ENCODE peak calls at places on chromosomes 16 and 17, in seven cellular contexts. N is GM12878, Q is HCT116, S is K562, R is SK-N-SH, L is HepG2, A is H1. G is an unnamed sample.
A peak's percentile ranks its signal among the peaks of the same experiment; 100 is the strongest.

GRCh38 chr16:35255816-35256215 is 1796.4 kb downstream of the TP53TG3F start:
- DNase-seq in N (no peak), Q (no peak), S (no peak), R (no peak), L (no peak), A (no peak), G (no peak)

GRCh38 chr16:56107944-56108583 is 83.2 kb upstream of the GNAO1 start:
- DNase-seq in N (no peak), Q (no peak), S (no peak), R (no peak), L (no peak), A (no peak), G (no peak)

GRCh38 chr17:11293480-11293879 is 52.5 kb downstream of the SHISA6 start:
- DNase-seq in N (no peak), Q (no peak), S (no peak), R (no peak), L (no peak), A (peak; percentile 20), G (no peak)

GRCh38 chr17:2064980-2065785 is 10.3 kb downstream of the HIC1 start:
- DNase-seq in N (no peak), Q (no peak), S (peak; percentile 60), R (peak; percentile 66), L (no peak), A (peak; percentile 89), G (no peak)

GRCh38 chr16:15924996-15925395 is 24.4 kb upstream of the ABCC1 start:
- DNase-seq in N (no peak), Q (no peak), S (no peak), R (no peak), L (no peak), A (no peak), G (no peak)

GRCh38 chr17:41917957-41918391 is 777 bp downstream of the ACLY start:
- DNase-seq in N (no peak), Q (no peak), S (peak; percentile 69), R (peak; percentile 78), L (no peak), A (peak; percentile 51), G (peak; percentile 37)

GRCh38 chr17:2056221-2057129 is 1.6 kb downstream of the HIC1 start:
- DNase-seq in N (no peak), Q (no peak), S (no peak), R (no peak), L (no peak), A (peak; percentile 68), G (no peak)

GRCh38 chr17:80297996-80298560 is 37.4 kb downstream of the RNF213 start:
- DNase-seq in N (no peak), Q (no peak), S (no peak), R (no peak), L (no peak), A (no peak), G (no peak)

GRCh38 chr17:40323731-40324650 is 15.0 kb downstream of the RARA start:
- DNase-seq in N (no peak), Q (no peak), S (no peak), R (no peak), L (no peak), A (no peak), G (peak; percentile 54)

GRCh38 chr16:81693047-81693446 is 86.0 kb upstream of the PLCG2 start:
- DNase-seq in N (no peak), Q (no peak), S (no peak), R (no peak), L (no peak), A (no peak), G (no peak)

GRCh38 chr16:77457046-77457445 is 22.2 kb upstream of the ADAMTS18 start:
- DNase-seq in N (no peak), Q (no peak), S (no peak), R (no peak), L (no peak), A (no peak), G (no peak)

DNA sequence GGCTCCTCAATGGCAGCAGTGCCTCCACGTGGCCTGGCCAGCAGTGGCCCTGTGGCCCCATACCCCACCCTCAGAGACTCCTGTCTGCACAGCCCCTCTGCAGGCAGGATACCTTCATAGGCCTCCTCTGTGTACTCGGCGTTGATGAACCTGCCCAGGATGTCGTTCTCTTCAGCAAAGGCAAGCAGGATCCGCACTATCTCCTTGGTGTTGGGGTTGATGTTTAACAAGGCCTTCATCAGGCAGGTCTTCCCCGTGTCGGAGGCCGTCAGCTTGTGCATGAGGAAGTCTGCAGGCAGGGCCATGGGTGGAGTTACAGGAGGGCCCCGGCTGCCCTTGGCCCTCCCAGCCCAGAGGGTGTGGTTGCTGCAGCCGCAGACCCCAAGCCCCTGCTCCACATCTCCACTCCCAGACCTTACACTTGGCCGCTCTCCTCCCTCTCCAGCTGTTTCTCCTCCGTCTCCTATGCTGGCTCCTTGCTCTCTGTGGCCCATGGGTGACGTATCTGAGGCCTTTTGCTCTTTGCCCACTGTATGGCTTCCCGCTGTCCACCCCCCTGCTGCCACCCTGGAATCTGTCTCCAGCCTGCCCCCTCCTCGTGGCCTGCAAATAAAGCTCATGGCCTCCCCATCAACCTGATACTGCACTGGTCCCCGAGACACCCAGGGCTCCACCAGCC is 15.1 kb downstream of the TRPV3 start:
- DNase-seq in N (no peak), Q (no peak), S (no peak), R (no peak), L (peak; percentile 21), A (no peak), G (no peak)
- TF ChIP-seq JUND in N (no peak), Q (no peak), S (no peak), R (no peak), L (no peak), A (no peak), G (no peak)

GRCh38 chr17:43734376-43734775 is 24.2 kb downstream of the SOST start:
- DNase-seq in N (no peak), Q (no peak), S (no peak), R (no peak), L (no peak), A (no peak), G (no peak)
- TF ChIP-seq JUND in N (no peak), Q (no peak), S (no peak), R (no peak), L (no peak), A (no peak), G (no peak)

GRCh38 chr16:10989494-10989893 is 45.1 kb downstream of the CLEC16A start:
- DNase-seq in N (no peak), Q (no peak), S (no peak), R (peak; percentile 45), L (no peak), A (no peak), G (no peak)

GRCh38 chr16:10990378-10990777 is 46.0 kb downstream of the CLEC16A start:
- DNase-seq in N (no peak), Q (no peak), S (no peak), R (no peak), L (no peak), A (no peak), G (no peak)

GRCh38 chr16:10988879-10989278 is 44.5 kb downstream of the CLEC16A start:
- DNase-seq in N (no peak), Q (no peak), S (no peak), R (no peak), L (no peak), A (no peak), G (no peak)

GRCh38 chr16:10987361-10988163 is 43.2 kb downstream of the CLEC16A start:
- DNase-seq in N (no peak), Q (no peak), S (no peak), R (no peak), L (no peak), A (no peak), G (no peak)

GRCh38 chr16:10988164-10988803 is 43.9 kb downstream of the CLEC16A start:
- DNase-seq in N (no peak), Q (no peak), S (no peak), R (no peak), L (no peak), A (peak; percentile 65), G (peak; percentile 21)
- TF ChIP-seq JUND in N (no peak), Q (no peak), S (no peak), R (no peak), L (no peak), A (no peak), G (no peak)

GRCh38 chr16:85347213-85347591 is 234.9 kb upstream of the CIBAR2 start:
- DNase-seq in N (no peak), Q (no peak), S (peak; percentile 86), R (peak; percentile 63), L (peak; percentile 23), A (peak; percentile 74), G (peak; percentile 60)
- TF ChIP-seq JUND in N (no peak), Q (no peak), S (peak; percentile 31), R (no peak), L (no peak), A (no peak), G (no peak)

DNA sequence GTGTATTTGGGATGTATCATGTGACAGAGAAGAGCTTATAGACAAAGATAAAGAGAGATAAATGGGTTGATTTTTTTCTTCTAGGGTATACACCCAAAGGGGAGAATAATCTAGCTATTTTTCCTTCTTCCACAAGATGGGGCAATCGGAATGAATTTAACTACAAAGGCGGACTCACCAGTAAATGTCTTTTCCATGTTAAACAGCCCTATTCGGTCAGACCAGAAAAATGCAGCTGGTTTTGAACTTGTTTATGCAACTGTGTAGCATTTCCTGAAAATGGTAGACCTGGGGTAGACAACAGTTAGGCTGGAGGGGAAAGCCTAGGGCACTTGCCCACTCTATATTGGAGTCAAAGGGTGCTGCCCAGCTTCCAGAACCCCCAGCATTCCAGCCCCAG is 477.1 kb downstream of the TOX3 start:
- DNase-seq in N (no peak), Q (no peak), S (no peak), R (peak; percentile 0), L (peak; percentile 51), A (peak; percentile 46), G (no peak)
- TF ChIP-seq JUND in N (no peak), Q (no peak), S (no peak), R (no peak), L (no peak), A (no peak), G (no peak)

DNA sequence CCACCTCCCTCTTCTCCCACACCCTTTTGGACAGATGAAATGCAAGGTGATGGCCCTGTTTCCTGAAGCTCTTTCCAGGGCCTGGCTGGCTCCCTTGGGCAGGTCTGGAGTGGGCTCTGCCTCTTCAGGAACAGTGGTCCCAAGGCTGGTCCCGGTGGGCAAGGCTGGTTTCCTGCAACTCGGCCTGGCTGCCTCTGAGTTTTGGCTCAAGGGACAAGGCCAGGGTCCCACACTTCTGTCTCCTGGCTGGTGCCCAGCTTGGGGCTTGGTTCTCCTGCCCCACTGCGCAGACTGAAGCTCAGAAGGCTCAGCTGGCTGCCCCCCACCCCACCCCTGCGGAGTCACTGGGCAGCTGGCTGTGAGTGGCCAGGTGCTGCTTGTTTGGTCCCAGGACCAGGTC is 3.8 kb upstream of the ACTG1 start:
- DNase-seq in N (no peak), Q (no peak), S (no peak), R (no peak), L (no peak), A (no peak), G (no peak)
- TF ChIP-seq JUND in N (no peak), Q (no peak), S (no peak), R (no peak), L (no peak), A (no peak), G (no peak)

GRCh38 chr17:59369026-59369724 is 37.7 kb downstream of the YPEL2 start:
- DNase-seq in N (no peak), Q (no peak), S (no peak), R (no peak), L (no peak), A (no peak), G (no peak)
- TF ChIP-seq JUND in N (no peak), Q (no peak), S (no peak), R (no peak), L (no peak), A (no peak), G (no peak)